ENCODE peak calls at places on chromosome 19, in four cellular contexts. One of them, this sample, is unnamed.

GRCh38 chr19:33639034-33639681 is 17.4 kb downstream of the CHST8 start:
- DNase-seq in MCF 10A: no peak
- DNase-seq in anterior cingulate cortex: no peak
- DNase-seq in astrocyte of the spinal cord: no peak
- DNase-seq in this sample: no peak

GRCh38 chr19:51097166-51097736 is 11.0 kb downstream of the CTU1 start:
- DNase-seq in anterior cingulate cortex: no peak
- DNase-seq in MCF 10A: peak; percentile 87
- DNase-seq in astrocyte of the spinal cord: peak; percentile 52
- DNase-seq in this sample: peak; percentile 58

GRCh38 chr19:17951151-17952040 is 15.5 kb upstream of the KCNN1 start:
- DNase-seq in MCF 10A: no peak
- DNase-seq in astrocyte of the spinal cord: no peak
- DNase-seq in anterior cingulate cortex: no peak
- DNase-seq in this sample: no peak

GRCh38 chr19:16330368-16330801 is 5.8 kb downstream of the KLF2 start:
- DNase-seq in astrocyte of the spinal cord: peak; percentile 87
- DNase-seq in MCF 10A: peak; percentile 95
- DNase-seq in anterior cingulate cortex: no peak
- DNase-seq in this sample: no peak

GRCh38 chr19:3849092-3849491 is 19.7 kb downstream of the ZFR2 start:
- DNase-seq in astrocyte of the spinal cord: no peak
- DNase-seq in MCF 10A: peak; percentile 73
- DNase-seq in anterior cingulate cortex: no peak
- DNase-seq in this sample: no peak

GRCh38 chr19:4049432-4049831 is 17.3 kb downstream of the ZBTB7A start:
- DNase-seq in anterior cingulate cortex: no peak
- DNase-seq in astrocyte of the spinal cord: no peak
- DNase-seq in MCF 10A: no peak
- DNase-seq in this sample: no peak

GRCh38 chr19:18700501-18701249 is 17.2 kb downstream of the CRTC1 start:
- DNase-seq in MCF 10A: peak; percentile 48
- DNase-seq in astrocyte of the spinal cord: peak; percentile 45
- DNase-seq in anterior cingulate cortex: peak; percentile 35
- DNase-seq in this sample: peak; percentile 62

GRCh38 chr19:1411255-1412191 is 4.1 kb downstream of the DAZAP1 start:
- DNase-seq in anterior cingulate cortex: peak; percentile 67
- DNase-seq in MCF 10A: no peak
- DNase-seq in astrocyte of the spinal cord: peak; percentile 45
- DNase-seq in this sample: peak; percentile 97

GRCh38 chr19:40596608-40597328 is 4.4 kb upstream of the LTBP4 start:
- DNase-seq in anterior cingulate cortex: no peak
- DNase-seq in astrocyte of the spinal cord: peak; percentile 59
- DNase-seq in MCF 10A: peak; percentile 58
- DNase-seq in this sample: no peak

GRCh38 chr19:38685666-38686529 is 38.4 kb downstream of the ACTN4 start:
- DNase-seq in MCF 10A: peak; percentile 79
- DNase-seq in anterior cingulate cortex: no peak
- DNase-seq in astrocyte of the spinal cord: peak; percentile 76
- DNase-seq in this sample: no peak

GRCh38 chr19:35592226-35592625 is 6.3 kb downstream of the PMIS2 start:
- DNase-seq in astrocyte of the spinal cord: no peak
- DNase-seq in MCF 10A: peak; percentile 61
- DNase-seq in anterior cingulate cortex: no peak
- DNase-seq in this sample: peak; percentile 40

GRCh38 chr19:47608908-47609879 is at the start of gene BICRA:
- DNase-seq in anterior cingulate cortex: peak; percentile 75
- DNase-seq in astrocyte of the spinal cord: peak; percentile 81
- DNase-seq in MCF 10A: peak; percentile 83
- DNase-seq in this sample: peak; percentile 70

GRCh38 chr19:45187421-45188100 is 9.0 kb downstream of the BLOC1S3 start:
- DNase-seq in anterior cingulate cortex: no peak
- DNase-seq in MCF 10A: peak; percentile 62
- DNase-seq in astrocyte of the spinal cord: no peak
- DNase-seq in this sample: no peak

GRCh38 chr19:1833540-1833939 is 14.7 kb downstream of the REXO1 start:
- DNase-seq in MCF 10A: no peak
- DNase-seq in anterior cingulate cortex: no peak
- DNase-seq in astrocyte of the spinal cord: no peak
- DNase-seq in this sample: peak; percentile 21

GRCh38 chr19:55711719-55712118 is 26.5 kb downstream of the NLRP9 start:
- DNase-seq in MCF 10A: no peak
- DNase-seq in astrocyte of the spinal cord: no peak
- DNase-seq in anterior cingulate cortex: no peak
- DNase-seq in this sample: no peak

GRCh38 chr19:8585894-8586750 is 8.9 kb upstream of the MYO1F start:
- DNase-seq in astrocyte of the spinal cord: no peak
- DNase-seq in MCF 10A: peak; percentile 65
- DNase-seq in anterior cingulate cortex: no peak
- DNase-seq in this sample: no peak

GRCh38 chr19:35549174-35549788 is 3.9 kb downstream of the TMEM147 start:
- DNase-seq in MCF 10A: peak; percentile 93
- DNase-seq in astrocyte of the spinal cord: peak; percentile 59
- DNase-seq in anterior cingulate cortex: no peak
- DNase-seq in this sample: peak; percentile 77

GRCh38 chr19:30841934-30842333 is 469.8 kb downstream of the ZNF536 start:
- DNase-seq in anterior cingulate cortex: no peak
- DNase-seq in MCF 10A: no peak
- DNase-seq in astrocyte of the spinal cord: no peak
- DNase-seq in this sample: no peak

GRCh38 chr19:12786149-12786870 is 5.0 kb upstream of the JUNB start:
- DNase-seq in anterior cingulate cortex: peak; percentile 56
- DNase-seq in MCF 10A: no peak
- DNase-seq in astrocyte of the spinal cord: no peak
- DNase-seq in this sample: no peak

GRCh38 chr19:37926255-37926654 is 19.2 kb downstream of the SIPA1L3 start:
- DNase-seq in MCF 10A: no peak
- DNase-seq in astrocyte of the spinal cord: no peak
- DNase-seq in anterior cingulate cortex: no peak
- DNase-seq in this sample: no peak

GRCh38 chr19:54523403-54523802 is 20.8 kb downstream of the LAIR2 start:
- DNase-seq in astrocyte of the spinal cord: no peak
- DNase-seq in anterior cingulate cortex: no peak
- DNase-seq in MCF 10A: peak; percentile 61
- DNase-seq in this sample: peak; percentile 28

GRCh38 chr19:19670070-19670551 is 1.5 kb downstream of the ZNF101 start:
- DNase-seq in MCF 10A: no peak
- DNase-seq in anterior cingulate cortex: no peak
- DNase-seq in astrocyte of the spinal cord: no peak
- DNase-seq in this sample: peak; percentile 1

GRCh38 chr19:2038284-2039081 is 12.6 kb downstream of the MKNK2 start:
- DNase-seq in astrocyte of the spinal cord: no peak
- DNase-seq in anterior cingulate cortex: no peak
- DNase-seq in MCF 10A: no peak
- DNase-seq in this sample: no peak

GRCh38 chr19:11749751-11750150 is 11.0 kb upstream of the ZNF823 start:
- DNase-seq in anterior cingulate cortex: no peak
- DNase-seq in astrocyte of the spinal cord: no peak
- DNase-seq in MCF 10A: no peak
- DNase-seq in this sample: no peak

GRCh38 chr19:38209671-38210457 is 14.2 kb downstream of the DPF1 start:
- DNase-seq in MCF 10A: peak; percentile 35
- DNase-seq in astrocyte of the spinal cord: peak; percentile 35
- DNase-seq in anterior cingulate cortex: peak; percentile 81
- DNase-seq in this sample: peak; percentile 87

GRCh38 chr19:18205180-18205915 is 1.5 kb upstream of the RAB3A start:
- DNase-seq in anterior cingulate cortex: peak; percentile 67
- DNase-seq in MCF 10A: peak; percentile 51
- DNase-seq in astrocyte of the spinal cord: peak; percentile 74
- DNase-seq in this sample: peak; percentile 85

GRCh38 chr19:11142528-11143171 is 12.9 kb downstream of the SPC24 start:
- DNase-seq in anterior cingulate cortex: peak; percentile 43
- DNase-seq in MCF 10A: peak; percentile 98
- DNase-seq in astrocyte of the spinal cord: peak; percentile 96
- DNase-seq in this sample: peak; percentile 35

GRCh38 chr19:29524201-29524911 is 1.4 kb upstream of the VSTM2B start:
- DNase-seq in MCF 10A: no peak
- DNase-seq in anterior cingulate cortex: peak; percentile 37
- DNase-seq in astrocyte of the spinal cord: no peak
- DNase-seq in this sample: peak; percentile 67

This sample was measured in Ammon's horn.